ENCODE peak calls at places on chromosome 1, in four cellular contexts. F is RWPE2; T is progenitor cell of endocrine pancreas; O is activated CD8-positive, alpha-beta T cell treated with anti-CD3 and anti-CD28 coated beads, Interleukin-2, amount 10 ng/mL, durations not matched to agents 7 days and 5 days. W is an unnamed sample.
A peak's percentile ranks its signal among the peaks of the same experiment; 100 is the strongest.

GRCh38 chr1:31843506-31843905 is 27.7 kb upstream of the SPOCD1 start:
- DNase-seq in O (no peak), F (no peak), T (no peak), W (no peak)

GRCh38 chr1:167713330-167714081 is 8.3 kb upstream of the MPZL1 start:
- DNase-seq in F (no peak), T (no peak), O (peak; percentile 35), W (no peak)

GRCh38 chr1:212467843-212468482 is 35.2 kb downstream of the NENF start:
- DNase-seq in O (no peak), F (no peak), T (no peak), W (no peak)

GRCh38 chr1:169486281-169486904 is 649 bp upstream of the SLC19A2 start:
- DNase-seq in F (no peak), O (no peak), T (no peak), W (no peak)

GRCh38 chr1:156693858-156694562 is 11.4 kb downstream of the CRABP2 start:
- DNase-seq in F (peak; percentile 52), O (no peak), T (no peak), W (no peak)

GRCh38 chr1:237851209-237851845 is 39.4 kb downstream of the ZP4 start:
- DNase-seq in F (no peak), O (peak; percentile 23), T (no peak), W (no peak)

GRCh38 chr1:54118704-54119103 is 34.1 kb downstream of the CDCP2 start:
- DNase-seq in F (no peak), T (no peak), O (no peak), W (no peak)

GRCh38 chr1:216186816-216187215 is 236.4 kb downstream of the USH2A start:
- DNase-seq in O (no peak), F (no peak), T (no peak), W (no peak)

GRCh38 chr1:235867903-235868469 is 1.3 kb upstream of the LYST start:
- DNase-seq in F (no peak), T (no peak), O (peak; percentile 55), W (peak; percentile 40)

GRCh38 chr1:84442256-84442655 is 36.8 kb upstream of the RPF1 start:
- DNase-seq in O (peak; percentile 32), T (no peak), F (no peak), W (no peak)